ENCODE peak calls at places on chromosomes 7 and 10, in nine cellular contexts. H is PC-3, E is SK-MEL-5, I is omental fat pad, Y is GM10248, D is nephron progenitor cell, Q is ureter, U is HEK293T, S is Right ventricle myocardium inferior. O is an unnamed sample.

GRCh38 chr10:73854310-73854709 is 20.0 kb downstream of the CAMK2G start:
- DNase-seq in U (no peak), E (no peak), S (no peak), H (no peak), Q (no peak), I (no peak), Y (no peak), D (no peak), O (no peak)

GRCh38 chr10:110376021-110376773 is 71.5 kb upstream of the SMNDC1 start:
- DNase-seq in S (no peak), D (peak), E (no peak), Y (no peak), I (no peak), H (no peak), U (no peak), Q (no peak), O (no peak)

GRCh38 chr7:154371424-154371823 is 319.2 kb downstream of the DPP6 start:
- DNase-seq in Q (no peak), U (no peak), Y (no peak), E (no peak), D (no peak), H (no peak), S (no peak), I (no peak), O (no peak)

GRCh38 chr7:44764081-44764480 is 15.4 kb downstream of the ZMIZ2 start:
- DNase-seq in U (no peak), I (no peak), H (no peak), Y (no peak), S (no peak), Q (no peak), E (no peak), D (no peak), O (no peak)

GRCh38 chr10:84993251-84994035 is 665.1 kb downstream of the CCSER2 start:
- DNase-seq in H (no peak), D (no peak), S (no peak), E (no peak), U (no peak), Q (no peak), Y (no peak), I (no peak), O (no peak)

GRCh38 chr7:28018851-28019465 is 161.6 kb downstream of the JAZF1 start:
- DNase-seq in U (no peak), Q (no peak), D (no peak), S (no peak), E (no peak), H (no peak), Y (no peak), I (no peak), O (peak)

GRCh38 chr10:13990918-13991317 is 339.8 kb downstream of the FRMD4A start:
- DNase-seq in I (no peak), E (no peak), U (no peak), S (peak), Q (no peak), D (no peak), H (no peak), Y (no peak), O (no peak)

GRCh38 chr10:44385423-44385725 is 477 bp upstream of the CXCL12 start:
- DNase-seq in I (no peak), D (no peak), E (no peak), S (no peak), U (no peak), Y (no peak), H (no peak), Q (no peak), O (no peak)

GRCh38 chr10:119500796-119501195 is 41.7 kb downstream of the RGS10 start:
- DNase-seq in D (no peak), Q (no peak), U (no peak), H (no peak), S (no peak), Y (no peak), E (no peak), I (no peak), O (peak)

GRCh38 chr10:18681366-18681765 is 22.1 kb downstream of the ARL5B start:
- DNase-seq in E (no peak), S (no peak), H (peak), U (no peak), Q (no peak), Y (no peak), I (no peak), D (no peak), O (no peak)

GRCh38 chr7:1062296-1063294 is 18.2 kb downstream of the GPR146 start:
- DNase-seq in U (no peak), H (no peak), E (no peak), Y (peak), D (no peak), I (no peak), Q (no peak), S (no peak), O (no peak)

GRCh38 chr7:81127991-81128390 is 209.1 kb upstream of the SEMA3C start:
- DNase-seq in Y (no peak), S (no peak), D (no peak), H (no peak), Q (no peak), U (no peak), I (no peak), E (no peak), O (no peak)

GRCh38 chr7:28595081-28595480 is 182.8 kb downstream of the CREB5 start:
- DNase-seq in D (no peak), U (no peak), E (no peak), Q (no peak), Y (no peak), H (no peak), I (no peak), S (no peak), O (no peak)